ENCODE peak calls at places on chromosomes 1 and 21, in six cellular contexts. H is IMR-90, E is neuronal stem cell, U is trophoblast cell, P is H9, I is H1. Y is an unnamed sample.

GRCh38 chr1:154619181-154619948 is 11.4 kb upstream of the ADAR start:
- DNase-seq in H (no peak), E (no peak), U (no peak), P (no peak), I (no peak), Y (no peak)

GRCh38 chr1:17199267-17200044 is 5.5 kb upstream of the PADI1 start:
- DNase-seq in H (peak; percentile 22), E (no peak), U (no peak), P (no peak), I (no peak), Y (no peak)

GRCh38 chr1:44030606-44031050 is 634 bp downstream of the SLC6A9 start:
- DNase-seq in H (peak; percentile 34), E (peak; percentile 73), U (peak; percentile 40), P (peak; percentile 70), I (no peak), Y (peak; percentile 73)

GRCh38 chr1:76428027-76428426 is 353.5 kb downstream of the ST6GALNAC3 start:
- DNase-seq in H (peak; percentile 1), E (no peak), U (no peak), P (no peak), I (no peak), Y (no peak)

GRCh38 chr1:93502561-93502960 is 54.6 kb downstream of the FNBP1L start:
- DNase-seq in H (no peak), E (no peak), U (no peak), P (no peak), I (no peak), Y (no peak)

GRCh38 chr1:208207388-208208131 is 36.6 kb downstream of the PLXNA2 start:
- DNase-seq in H (peak; percentile 94), E (no peak), U (no peak), P (no peak), I (no peak), Y (peak; percentile 98)

GRCh38 chr21:34362670-34363069 is 1.1 kb upstream of the KCNE2 start:
- DNase-seq in H (no peak), E (no peak), U (no peak), P (no peak), I (peak; percentile 10), Y (no peak)

GRCh38 chr1:47596328-47596727 is 158.5 kb downstream of the FOXD2 start:
- DNase-seq in H (no peak), E (no peak), U (no peak), P (no peak), I (no peak), Y (no peak)

GRCh38 chr1:183180213-183180612 is 5.9 kb upstream of the LAMC2 start:
- DNase-seq in H (peak; percentile 85), E (no peak), U (no peak), P (no peak), I (no peak), Y (peak; percentile 63)

GRCh38 chr1:63799810-63800209 is 26.0 kb downstream of the ROR1 start:
- DNase-seq in H (peak; percentile 77), E (no peak), U (no peak), P (no peak), I (no peak), Y (no peak)

GRCh38 chr1:178653091-178653490 is 72.0 kb upstream of the RALGPS2 start:
- DNase-seq in H (peak; percentile 49), E (no peak), U (peak; percentile 7), P (no peak), I (no peak), Y (no peak)

GRCh38 chr1:164602142-164602429 is 43.1 kb downstream of the PBX1 start:
- DNase-seq in H (no peak), E (no peak), U (peak; percentile 62), P (peak; percentile 80), I (no peak), Y (no peak)

GRCh38 chr1:59272507-59272906 is 24.4 kb upstream of the FGGY start:
- DNase-seq in H (peak; percentile 75), E (no peak), U (no peak), P (no peak), I (no peak), Y (peak; percentile 35)

GRCh38 chr1:200380589-200381021 is 29.2 kb downstream of the ZNF281 start:
- DNase-seq in H (no peak), E (no peak), U (no peak), P (no peak), I (no peak), Y (no peak)

GRCh38 chr21:45923146-45923545 is 58.4 kb upstream of the COL6A1 start:
- DNase-seq in H (peak; percentile 75), E (peak; percentile 21), U (peak; percentile 29), P (peak; percentile 80), I (peak; percentile 84), Y (peak; percentile 72)

GRCh38 chr1:187691439-187691838 is 862.7 kb downstream of the PLA2G4A start:
- DNase-seq in H (peak; percentile 98), E (no peak), U (no peak), P (no peak), I (no peak), Y (peak; percentile 67)

GRCh38 chr1:234495231-234495990 is 16.4 kb upstream of the TARBP1 start:
- DNase-seq in H (peak; percentile 94), E (no peak), U (peak; percentile 80), P (no peak), I (no peak), Y (peak; percentile 90)

GRCh38 chr1:103461171-103462105 is 64.1 kb upstream of the RNPC3 start:
- DNase-seq in H (peak; percentile 16), E (no peak), U (no peak), P (no peak), I (no peak), Y (peak; percentile 27)

GRCh38 chr1:9996624-9997582 is at the start of gene RBP7:
- DNase-seq in H (no peak), E (peak; percentile 14), U (no peak), P (peak; percentile 59), I (peak; percentile 72), Y (no peak)

GRCh38 chr1:11753555-11754208 is 8.3 kb upstream of the C1orf167 start:
- DNase-seq in H (no peak), E (no peak), U (no peak), P (no peak), I (no peak), Y (peak; percentile 26)

GRCh38 chr1:55640708-55641473 is 425.7 kb upstream of the USP24 start:
- DNase-seq in H (no peak), E (no peak), U (peak; percentile 35), P (no peak), I (no peak), Y (peak; percentile 15)

GRCh38 chr1:154819628-154820590 is 50.2 kb downstream of the KCNN3 start:
- DNase-seq in H (no peak), E (peak; percentile 9), U (peak; percentile 35), P (peak; percentile 70), I (peak; percentile 65), Y (no peak)

GRCh38 chr1:206631085-206631509 is 4.2 kb upstream of the DYRK3 start:
- DNase-seq in H (peak; percentile 93), E (peak; percentile 45), U (peak; percentile 23), P (peak; percentile 93), I (peak; percentile 68), Y (peak; percentile 94)

DNA sequence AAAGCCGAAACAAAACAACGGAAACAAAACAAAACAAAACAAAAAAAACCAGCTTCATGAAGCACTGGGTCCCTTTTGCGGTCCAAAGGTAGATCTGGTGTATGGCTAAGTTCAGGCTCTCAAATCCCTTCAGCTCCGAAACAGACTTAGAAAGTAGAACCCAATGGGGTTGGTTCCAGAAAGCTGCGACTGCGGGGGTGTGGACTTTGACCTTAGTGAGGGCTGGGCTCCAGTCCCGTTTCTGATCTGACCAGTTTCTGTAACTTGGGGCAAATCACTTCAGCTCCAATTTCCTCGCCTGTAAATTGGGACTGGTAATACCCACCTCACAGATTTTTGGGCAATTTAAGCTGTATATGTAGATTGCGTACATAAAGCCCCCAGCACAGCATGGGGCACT is 105.2 kb downstream of the ZSCAN20 start:
- DNase-seq in H (no peak), E (no peak), U (no peak), P (no peak), I (no peak), Y (no peak)
- H3K4me2 ChIP-seq in H (no peak overlapping the region), E (no peak overlapping the region), U (no peak overlapping the region), P (no peak overlapping the region), I (no peak overlapping the region), Y (no peak overlapping the region)

GRCh38 chr1:199129247-199129646 is 490.4 kb downstream of the PTPRC start:
- DNase-seq in H (peak; percentile 10), E (no peak), U (no peak), P (no peak), I (no peak), Y (no peak)

GRCh38 chr1:199135901-199136300 is 497.1 kb downstream of the PTPRC start:
- DNase-seq in H (no peak), E (no peak), U (no peak), P (no peak), I (no peak), Y (no peak)

DNA sequence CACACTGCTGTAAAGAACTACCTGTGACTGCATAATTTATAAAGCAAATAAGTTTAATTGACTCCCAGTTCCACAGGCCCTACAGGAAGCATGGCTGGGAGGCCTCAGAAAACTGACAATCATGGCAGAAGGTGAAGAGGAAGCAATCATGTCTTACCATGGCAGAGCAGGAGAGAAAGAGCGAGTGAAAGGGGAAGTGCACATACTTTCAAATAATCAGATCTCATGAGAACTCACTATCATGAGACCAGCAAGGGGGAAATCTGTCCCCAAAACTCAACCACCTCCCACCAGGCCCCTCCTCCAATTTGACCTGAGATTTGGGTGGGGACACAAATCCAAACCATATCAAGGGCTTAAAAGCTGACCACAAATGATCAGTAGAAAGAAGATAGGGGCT is 493.2 kb downstream of the PTPRC start:
- DNase-seq in H (no peak), E (no peak), U (no peak), P (no peak), I (no peak), Y (no peak)
- H4K91ac ChIP-seq in H (no peak overlapping the region), E (no peak overlapping the region), U (no peak overlapping the region), P (no peak overlapping the region), I (no peak overlapping the region), Y (no peak overlapping the region)

GRCh38 chr1:151346769-151347522 is at the start of gene RFX5:
- DNase-seq in H (peak; percentile 98), E (peak; percentile 97), U (peak; percentile 97), P (peak; percentile 99), I (peak; percentile 89), Y (peak; percentile 99)
- H3K4me2 ChIP-seq in H (peak within 1 kb of the TSS; percentile 77), E (peak within 1 kb of the TSS; percentile 59), U (peak within 1 kb of the TSS; percentile 79), P (peak within 1 kb of the TSS; percentile 85), I (peak within 1 kb of the TSS; percentile 86), Y (peak within 1 kb of the TSS; percentile 74)

GRCh38 chr1:212644866-212645556 is 36.5 kb downstream of the ATF3 start:
- DNase-seq in H (no peak), E (no peak), U (no peak), P (no peak), I (peak; percentile 19), Y (no peak)

GRCh38 chr1:212645563-212646543 is 37.3 kb downstream of the ATF3 start:
- DNase-seq in H (no peak), E (no peak), U (no peak), P (no peak), I (peak; percentile 35), Y (no peak)

GRCh38 chr1:212648431-212648830 is 39.9 kb downstream of the ATF3 start:
- DNase-seq in H (peak; percentile 36), E (no peak), U (peak; percentile 58), P (no peak), I (peak; percentile 7), Y (no peak)

GRCh38 chr1:212646588-212646987 is 38.0 kb downstream of the ATF3 start:
- DNase-seq in H (no peak), E (no peak), U (peak; percentile 38), P (no peak), I (no peak), Y (no peak)

DNA sequence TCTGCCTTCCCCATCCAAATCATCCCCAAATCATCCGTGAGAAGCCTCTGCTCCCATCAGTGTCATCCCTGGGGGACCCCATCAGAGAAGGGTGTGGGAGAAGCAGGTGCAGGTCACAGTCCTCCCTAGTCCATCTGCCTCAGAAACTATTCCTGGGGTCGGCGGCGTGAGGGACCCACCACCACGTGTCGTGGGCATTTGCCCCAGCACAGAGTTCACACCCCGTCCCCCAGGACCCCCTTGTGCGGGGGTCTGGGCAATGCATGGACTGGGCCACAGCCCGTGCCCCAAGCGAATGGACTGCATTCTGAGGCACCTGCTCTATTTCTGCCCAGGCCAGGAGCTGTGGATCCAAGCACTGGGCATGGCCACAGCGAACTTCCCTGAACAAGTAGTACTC is 38.4 kb downstream of the ATF3 start:
- DNase-seq in H (no peak), E (no peak), U (no peak), P (no peak), I (peak; percentile 33), Y (no peak)
- H4K91ac ChIP-seq in H (peak overlapping the region; percentile 68), E (no peak overlapping the region), U (no peak overlapping the region), P (no peak overlapping the region), I (no peak overlapping the region), Y (no peak overlapping the region)

Y was measured in mesenchymal stem cell.